ENCODE peak calls at places on chromosome 17, in five cellular contexts. One of them, this sample, is unnamed.

GRCh38 chr17:48173191-48173590 is 65.6 kb downstream of the SNX11 start:
- DNase-seq in HTR-8/SVneo: no peak
- DNase-seq in NCI-H345: no peak
- DNase-seq in activated naive CD8-positive, alpha-beta T cell treated with anti-CD3 and anti-CD28 coated beads, Interleukin-2, amount 50 U/mL, for 24 hours: no peak
- DNase-seq in nephron progenitor cell: no peak
- DNase-seq in this sample: no peak

GRCh38 chr17:37829446-37830142 is 84.7 kb upstream of the HNF1B start:
- DNase-seq in HTR-8/SVneo: no peak
- DNase-seq in NCI-H345: no peak
- DNase-seq in activated naive CD8-positive, alpha-beta T cell treated with anti-CD3 and anti-CD28 coated beads, Interleukin-2, amount 50 U/mL, for 24 hours: no peak
- DNase-seq in nephron progenitor cell: no peak
- DNase-seq in this sample: no peak

GRCh38 chr17:66549312-66549705 is 246.9 kb downstream of the PRKCA start:
- DNase-seq in HTR-8/SVneo: no peak
- DNase-seq in NCI-H345: no peak
- DNase-seq in activated naive CD8-positive, alpha-beta T cell treated with anti-CD3 and anti-CD28 coated beads, Interleukin-2, amount 50 U/mL, for 24 hours: no peak
- DNase-seq in nephron progenitor cell: no peak
- DNase-seq in this sample: no peak

GRCh38 chr17:35460354-35460851 is 11.8 kb upstream of the SLFN13 start:
- DNase-seq in HTR-8/SVneo: peak; percentile 17
- DNase-seq in NCI-H345: peak; percentile 42
- DNase-seq in activated naive CD8-positive, alpha-beta T cell treated with anti-CD3 and anti-CD28 coated beads, Interleukin-2, amount 50 U/mL, for 24 hours: peak; percentile 59
- DNase-seq in nephron progenitor cell: peak; percentile 72
- DNase-seq in this sample: peak; percentile 60

GRCh38 chr17:64106918-64107317 is 23.0 kb downstream of the ERN1 start:
- DNase-seq in HTR-8/SVneo: no peak
- DNase-seq in NCI-H345: no peak
- DNase-seq in activated naive CD8-positive, alpha-beta T cell treated with anti-CD3 and anti-CD28 coated beads, Interleukin-2, amount 50 U/mL, for 24 hours: no peak
- DNase-seq in nephron progenitor cell: no peak
- DNase-seq in this sample: no peak

GRCh38 chr17:76689859-76690258 is 20.9 kb downstream of the MXRA7 start:
- DNase-seq in HTR-8/SVneo: no peak
- DNase-seq in NCI-H345: no peak
- DNase-seq in activated naive CD8-positive, alpha-beta T cell treated with anti-CD3 and anti-CD28 coated beads, Interleukin-2, amount 50 U/mL, for 24 hours: no peak
- DNase-seq in nephron progenitor cell: no peak
- DNase-seq in this sample: no peak

GRCh38 chr17:15894258-15894657 is 50.7 kb upstream of the ADORA2B start:
- DNase-seq in HTR-8/SVneo: no peak
- DNase-seq in NCI-H345: no peak
- DNase-seq in activated naive CD8-positive, alpha-beta T cell treated with anti-CD3 and anti-CD28 coated beads, Interleukin-2, amount 50 U/mL, for 24 hours: no peak
- DNase-seq in nephron progenitor cell: no peak
- DNase-seq in this sample: no peak

GRCh38 chr17:49218941-49219913 is 8.7 kb downstream of the ABI3 start:
- DNase-seq in HTR-8/SVneo: no peak
- DNase-seq in NCI-H345: no peak
- DNase-seq in activated naive CD8-positive, alpha-beta T cell treated with anti-CD3 and anti-CD28 coated beads, Interleukin-2, amount 50 U/mL, for 24 hours: peak; percentile 66
- DNase-seq in nephron progenitor cell: no peak
- DNase-seq in this sample: no peak

GRCh38 chr17:37259030-37259735 is 116.6 kb upstream of the C17orf78 start:
- DNase-seq in HTR-8/SVneo: no peak
- DNase-seq in NCI-H345: no peak
- DNase-seq in activated naive CD8-positive, alpha-beta T cell treated with anti-CD3 and anti-CD28 coated beads, Interleukin-2, amount 50 U/mL, for 24 hours: no peak
- DNase-seq in nephron progenitor cell: no peak
- DNase-seq in this sample: no peak

GRCh38 chr17:36901506-36901905 is 35.8 kb upstream of the LHX1 start:
- DNase-seq in HTR-8/SVneo: peak; percentile 62
- DNase-seq in NCI-H345: no peak
- DNase-seq in activated naive CD8-positive, alpha-beta T cell treated with anti-CD3 and anti-CD28 coated beads, Interleukin-2, amount 50 U/mL, for 24 hours: no peak
- DNase-seq in nephron progenitor cell: no peak
- DNase-seq in this sample: no peak

GRCh38 chr17:47720754-47721533 is 12.1 kb upstream of the TBX21 start:
- DNase-seq in HTR-8/SVneo: no peak
- DNase-seq in NCI-H345: no peak
- DNase-seq in activated naive CD8-positive, alpha-beta T cell treated with anti-CD3 and anti-CD28 coated beads, Interleukin-2, amount 50 U/mL, for 24 hours: peak; percentile 97
- DNase-seq in nephron progenitor cell: no peak
- DNase-seq in this sample: no peak

GRCh38 chr17:75516619-75517276 is 420 bp downstream of the TSEN54 start:
- DNase-seq in HTR-8/SVneo: no peak
- DNase-seq in NCI-H345: peak; percentile 59
- DNase-seq in activated naive CD8-positive, alpha-beta T cell treated with anti-CD3 and anti-CD28 coated beads, Interleukin-2, amount 50 U/mL, for 24 hours: peak; percentile 47
- DNase-seq in nephron progenitor cell: peak; percentile 74
- DNase-seq in this sample: peak; percentile 60

GRCh38 chr17:80123791-80124190 is 22.4 kb downstream of the GAA start:
- DNase-seq in HTR-8/SVneo: no peak
- DNase-seq in NCI-H345: no peak
- DNase-seq in activated naive CD8-positive, alpha-beta T cell treated with anti-CD3 and anti-CD28 coated beads, Interleukin-2, amount 50 U/mL, for 24 hours: no peak
- DNase-seq in nephron progenitor cell: no peak
- DNase-seq in this sample: no peak

GRCh38 chr17:10210151-10210574 is 11.8 kb upstream of the GAS7 start:
- DNase-seq in HTR-8/SVneo: no peak
- DNase-seq in NCI-H345: no peak
- DNase-seq in activated naive CD8-positive, alpha-beta T cell treated with anti-CD3 and anti-CD28 coated beads, Interleukin-2, amount 50 U/mL, for 24 hours: no peak
- DNase-seq in nephron progenitor cell: no peak
- DNase-seq in this sample: no peak

This sample was measured in NCI-H146.